ENCODE peak calls at places on chromosomes 16 and 17, in ten cellular contexts. N, Y, H, R, M, D, X, T, C and S are unnamed samples.

GRCh38 chr16:85648070-85648714 is 35.1 kb downstream of the GSE1 start:
- DNase-seq in R (no peak), N (peak), X (no peak), C (no peak), Y (no peak), D (no peak), H (no peak), M (no peak), T (no peak), S (no peak)

GRCh38 chr17:82866521-82867214 is 26.8 kb upstream of the ZNF750 start:
- DNase-seq in X (peak), N (no peak), D (no peak), R (peak), C (peak), Y (peak), H (peak), T (no peak), M (peak), S (no peak)

GRCh38 chr16:76970087-76970744 is 220.8 kb upstream of the MON1B start:
- DNase-seq in Y (peak), C (no peak), H (peak), N (no peak), M (no peak), X (no peak), D (no peak), R (no peak), T (no peak), S (no peak)

GRCh38 chr17:79838541-79839274 is 532 bp downstream of the CBX4 start:
- DNase-seq in R (peak), T (peak), C (no peak), N (peak), H (peak), D (peak), Y (peak), M (no peak), X (peak), S (no peak)

GRCh38 chr17:83198366-83199341 is 119.2 kb downstream of the METRNL start:
- DNase-seq in H (no peak), D (peak), T (peak), X (peak), C (no peak), M (no peak), R (no peak), Y (no peak), N (no peak), S (no peak)

GRCh38 chr17:60327122-60327869 is 64.6 kb downstream of the USP32 start:
- DNase-seq in Y (no peak), D (no peak), H (no peak), R (no peak), X (peak), T (no peak), M (no peak), C (no peak), N (no peak), S (no peak)

GRCh38 chr16:63337264-63337663 is 1301.0 kb upstream of the CDH8 start:
- DNase-seq in D (no peak), T (no peak), M (no peak), H (no peak), N (no peak), Y (no peak), R (no peak), C (no peak), X (no peak), S (no peak)

GRCh38 chr17:74734256-74734655 is 2.8 kb upstream of the RAB37 start:
- DNase-seq in X (no peak), C (no peak), R (no peak), H (no peak), Y (no peak), N (no peak), D (no peak), M (no peak), T (no peak), S (no peak)

GRCh38 chr17:72764632-72765041 is 327.9 kb downstream of the SLC39A11 start:
- DNase-seq in M (peak), D (no peak), R (no peak), H (no peak), N (no peak), T (no peak), Y (peak), C (no peak), X (no peak), S (no peak)

GRCh38 chr16:25707982-25708583 is 16.3 kb downstream of the HS3ST4 start:
- DNase-seq in R (no peak), N (no peak), Y (no peak), M (no peak), C (no peak), D (no peak), H (peak), X (peak), T (no peak), S (no peak)

GRCh38 chr17:75898065-75898464 is 1.3 kb upstream of the TRIM65 start:
- DNase-seq in D (no peak), T (no peak), M (no peak), R (no peak), H (no peak), C (no peak), N (peak), X (no peak), Y (no peak), S (no peak)

GRCh38 chr17:8753976-8754440 is 4.3 kb downstream of the SPDYE4 start:
- DNase-seq in D (no peak), N (no peak), H (peak), R (no peak), M (no peak), X (no peak), T (no peak), C (no peak), Y (peak), S (peak)

GRCh38 chr17:46179375-46179999 is 13.7 kb downstream of the KANSL1 start:
- DNase-seq in C (no peak), D (no peak), N (no peak), M (no peak), X (no peak), Y (no peak), R (no peak), H (no peak), T (no peak), S (no peak)

GRCh38 chr17:78174870-78175642 is 6.7 kb downstream of the SYNGR2 start:
- DNase-seq in Y (no peak), D (no peak), C (no peak), M (no peak), R (no peak), H (no peak), X (no peak), N (no peak), T (no peak), S (no peak)

GRCh38 chr17:63543822-63544420 is 6.4 kb upstream of the DCAF7 start:
- DNase-seq in Y (no peak), M (no peak), T (peak), C (no peak), H (no peak), R (no peak), X (no peak), D (no peak), N (no peak), S (no peak)

GRCh38 chr17:57910462-57910861 is 44.8 kb downstream of the CUEDC1 start:
- DNase-seq in N (no peak), D (no peak), X (no peak), T (no peak), H (no peak), M (no peak), R (no peak), C (no peak), Y (no peak), S (no peak)

GRCh38 chr17:17078832-17079231 is 36.6 kb downstream of the MPRIP start:
- DNase-seq in X (no peak), C (no peak), Y (no peak), M (no peak), R (no peak), N (no peak), T (peak), H (no peak), D (no peak), S (no peak)

GRCh38 chr17:80103061-80103481 is 1.7 kb downstream of the GAA start:
- DNase-seq in Y (no peak), C (no peak), T (no peak), M (no peak), D (no peak), R (no peak), X (no peak), H (no peak), N (no peak), S (no peak)

GRCh38 chr17:49361129-49361901 is 735 bp downstream of the ZNF652 start:
- DNase-seq in Y (no peak), D (peak), H (peak), T (peak), R (peak), N (peak), C (no peak), M (no peak), X (peak), S (peak)

GRCh38 chr17:7834554-7834890 is 505 bp downstream of the KDM6B start:
- DNase-seq in T (peak), M (no peak), C (no peak), H (no peak), X (no peak), Y (no peak), R (peak), D (no peak), N (peak), S (no peak)

GRCh38 chr17:77535435-77535834 is 394.7 kb downstream of the SEC14L1 start:
- DNase-seq in N (no peak), X (peak), T (peak), D (no peak), C (no peak), H (peak), R (no peak), M (no peak), Y (no peak), S (no peak)

GRCh38 chr16:19997734-19998133 is 76.0 kb downstream of the GPR139 start:
- DNase-seq in M (no peak), T (no peak), X (no peak), Y (no peak), N (no peak), D (no peak), C (no peak), R (no peak), H (no peak), S (no peak)

GRCh38 chr17:64134216-64134970 is 4.4 kb upstream of the ERN1 start:
- DNase-seq in X (no peak), Y (no peak), T (no peak), R (no peak), M (no peak), H (no peak), N (no peak), C (no peak), D (no peak), S (no peak)

GRCh38 chr16:588639-588888 is 1.3 kb upstream of the RAB40C start:
- DNase-seq in Y (peak), D (no peak), H (peak), R (no peak), T (peak), X (peak), M (peak), C (no peak), N (peak), S (peak)

GRCh38 chr17:45429338-45430005 is 3.2 kb downstream of the ARHGAP27 start:
- DNase-seq in Y (peak), X (no peak), N (no peak), D (no peak), T (no peak), M (no peak), C (no peak), H (no peak), R (no peak), S (no peak)

GRCh38 chr16:54446639-54447038 is 160.1 kb upstream of the IRX3 start:
- DNase-seq in M (no peak), N (no peak), R (peak), X (peak), Y (peak), D (peak), T (peak), C (peak), H (peak), S (peak)

GRCh38 chr17:43591750-43592562 is 45.8 kb upstream of the ETV4 start:
- DNase-seq in C (no peak), R (peak), Y (peak), H (peak), M (peak), T (peak), X (peak), N (no peak), D (peak), S (peak)

GRCh38 chr17:63984651-63985386 is 12.1 kb upstream of the SCN4A start:
- DNase-seq in R (peak), Y (peak), D (peak), N (peak), H (peak), M (peak), X (no peak), T (no peak), C (peak), S (peak)

GRCh38 chr17:44078412-44078811 is 7.9 kb downstream of the G6PC3 start:
- DNase-seq in D (no peak), T (no peak), C (no peak), M (no peak), H (no peak), Y (no peak), R (no peak), X (no peak), N (no peak), S (no peak)

DNA sequence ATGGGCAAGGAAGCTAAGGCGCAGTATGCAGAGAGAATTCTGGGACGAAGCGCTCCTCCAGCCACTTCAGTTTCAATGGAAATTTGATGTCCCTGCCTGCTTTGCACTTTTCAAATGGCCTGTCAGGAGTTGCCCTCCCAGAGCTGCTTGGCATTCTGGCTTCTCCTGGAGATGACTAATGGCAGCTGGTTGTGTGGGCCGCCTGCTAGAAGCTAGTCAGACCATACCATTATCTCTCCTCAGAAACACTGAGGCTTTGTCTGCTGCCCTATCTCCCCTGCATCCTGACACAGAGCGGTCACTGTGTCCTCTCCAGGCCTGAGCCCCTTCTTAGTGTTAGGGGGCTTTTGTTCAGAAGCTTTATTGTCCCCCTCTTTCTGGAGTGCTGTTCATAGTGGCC is 180.2 kb downstream of the SPECC1 start:
- DNase-seq in T (no peak), X (no peak), H (peak), R (no peak), C (no peak), M (no peak), D (no peak), N (no peak), Y (peak), S (peak)
- H3K4me3 ChIP-seq in T (no peak), X (no peak), H (no peak), R (no peak), C (no peak), M (no peak), D (no peak), N (no peak), Y (no peak), S (no peak)

DNA sequence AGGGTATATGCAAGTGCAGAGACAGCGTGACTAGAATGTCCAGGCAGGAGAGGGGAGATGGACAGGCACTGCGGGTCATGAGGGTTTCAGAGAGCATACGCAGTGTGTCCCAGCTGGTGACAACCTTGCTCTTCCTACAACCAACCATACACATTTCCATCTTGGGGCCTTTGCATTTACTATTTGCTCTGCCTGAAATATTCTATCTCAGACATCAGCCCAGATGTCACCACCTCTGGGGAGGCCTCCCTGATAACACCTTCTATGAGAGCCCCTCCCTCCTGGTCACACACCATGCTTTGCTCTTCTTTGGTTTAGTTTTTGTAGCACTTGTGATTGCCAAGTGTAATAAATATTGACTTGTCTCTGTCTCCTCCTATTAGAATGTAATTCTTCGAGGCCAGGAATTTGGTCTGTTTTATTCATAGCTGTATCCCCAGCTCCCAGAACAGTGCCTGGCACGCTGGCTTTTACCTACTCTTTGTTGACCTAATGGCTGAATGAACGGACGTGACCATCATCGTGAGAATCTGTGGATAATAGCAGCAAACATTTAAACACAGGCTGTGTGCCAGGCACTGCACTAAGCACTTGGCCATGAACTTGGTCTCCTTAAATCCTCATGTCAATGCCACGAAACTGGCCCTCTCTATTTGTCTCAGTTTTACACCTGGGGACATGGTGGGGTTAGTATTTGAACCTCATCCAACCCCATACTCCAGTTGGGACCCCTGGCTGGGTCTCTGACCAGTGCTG is 51.9 kb downstream of the PLCG2 start:
- DNase-seq in Y (no peak), N (no peak), H (no peak), C (no peak), T (peak), D (no peak), X (no peak), M (no peak), R (no peak), S (no peak)
- H3K4me3 ChIP-seq in Y (no peak), N (no peak), H (no peak), C (no peak), T (no peak), D (no peak), X (no peak), M (no peak), R (no peak), S (no peak)

DNA sequence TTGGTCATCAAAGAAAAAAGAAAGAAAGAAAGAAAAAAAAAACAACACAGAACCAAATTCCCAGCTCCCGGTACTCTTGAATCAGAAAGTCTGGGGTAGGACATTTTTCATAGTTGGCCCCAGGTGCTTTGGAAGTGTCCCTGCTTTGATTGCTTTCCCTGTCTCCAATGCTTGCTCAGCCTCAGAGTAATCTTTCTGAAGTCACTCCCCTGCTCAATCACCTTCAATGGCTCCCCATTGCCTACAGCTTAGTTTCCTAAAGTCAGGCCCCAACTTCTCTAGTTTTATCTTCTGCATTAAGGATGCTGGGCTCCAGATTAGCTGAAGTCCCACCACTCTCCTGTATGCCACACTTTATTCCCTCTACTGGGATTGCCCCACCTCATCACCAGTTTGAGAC is 17.1 kb downstream of the CNGB1 start:
- DNase-seq in D (no peak), Y (no peak), R (no peak), M (no peak), H (no peak), N (no peak), X (no peak), C (no peak), T (no peak), S (no peak)
- H3K4me3 ChIP-seq in D (no peak), Y (no peak), R (no peak), M (no peak), H (no peak), N (no peak), X (no peak), C (no peak), T (no peak), S (no peak)

GRCh38 chr16:84036982-84037425 is 5.6 kb downstream of the SLC38A8 start:
- DNase-seq in Y (no peak), N (no peak), D (no peak), C (no peak), X (no peak), M (no peak), T (no peak), H (no peak), R (no peak), S (no peak)
- H3K4me3 ChIP-seq in Y (no peak), N (no peak), D (no peak), C (no peak), X (no peak), M (no peak), T (no peak), H (no peak), R (no peak), S (no peak)

GRCh38 chr17:50641339-50641725 is 6.7 kb downstream of the ABCC3 start:
- DNase-seq in N (no peak), Y (no peak), M (no peak), X (no peak), D (no peak), R (no peak), C (no peak), T (no peak), H (no peak), S (no peak)

GRCh38 chr17:50637829-50638571 is 3.3 kb downstream of the ABCC3 start:
- DNase-seq in N (no peak), D (no peak), M (no peak), T (no peak), R (no peak), X (no peak), Y (no peak), C (no peak), H (no peak), S (no peak)

GRCh38 chr17:50638572-50638850 is 3.8 kb downstream of the ABCC3 start:
- DNase-seq in R (no peak), M (no peak), X (no peak), T (no peak), H (no peak), Y (no peak), N (no peak), C (peak), D (no peak), S (peak)

GRCh38 chr17:50640701-50641338 is 6.1 kb downstream of the ABCC3 start:
- DNase-seq in R (no peak), H (peak), C (no peak), N (no peak), Y (peak), D (no peak), M (no peak), T (no peak), X (peak), S (peak)

GRCh38 chr17:50638851-50639767 is 4.4 kb downstream of the ABCC3 start:
- DNase-seq in T (peak), Y (peak), H (peak), C (peak), D (peak), X (peak), M (peak), N (no peak), R (peak), S (peak)
- H3K4me3 ChIP-seq in T (no peak), Y (no peak), H (no peak), C (no peak), D (no peak), X (no peak), M (peak), N (no peak), R (no peak), S (no peak)

GRCh38 chr16:3085868-3086595 is 13.1 kb downstream of the ZSCAN10 start:
- DNase-seq in X (no peak), N (no peak), H (no peak), C (no peak), D (no peak), T (no peak), R (no peak), Y (no peak), M (no peak), S (no peak)
- H3K4me3 ChIP-seq in X (no peak), N (no peak), H (no peak), C (no peak), D (no peak), T (peak), R (peak), Y (no peak), M (no peak), S (no peak)

DNA sequence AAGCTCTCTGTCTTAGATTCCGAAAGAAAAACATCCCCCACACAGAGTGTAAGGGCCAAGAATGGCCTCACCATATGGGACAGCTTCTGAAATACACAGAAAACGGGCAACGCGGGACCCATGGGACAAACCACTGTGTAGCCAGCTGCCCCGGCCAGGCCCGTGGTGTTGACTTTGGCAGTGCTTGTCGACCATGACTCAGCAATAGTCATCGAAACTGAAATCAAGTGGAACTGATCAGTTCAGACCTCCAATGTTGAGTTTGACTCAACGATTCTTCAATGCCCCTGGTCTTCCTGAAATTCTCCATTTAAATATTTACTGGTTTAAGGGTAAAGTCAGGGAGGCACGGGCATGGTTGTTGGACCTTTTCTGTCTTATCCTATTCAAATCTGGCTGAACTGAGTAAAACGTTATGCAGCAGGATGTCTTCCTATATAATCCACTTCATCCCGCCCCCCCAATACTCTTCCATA is 27.5 kb downstream of the ZFHX3 start:
- DNase-seq in X (peak), H (peak), C (peak), D (peak), Y (peak), R (peak), T (peak), N (no peak), M (peak), S (peak)
- H3K4me3 ChIP-seq in X (no peak), H (no peak), C (no peak), D (no peak), Y (no peak), R (no peak), T (peak), N (no peak), M (no peak), S (no peak)